ENCODE peak calls at places on chromosomes 1 and 21, in six cellular contexts. P is lung, G is iPS DF 19.7, N is posterior cingulate gyrus, T is M059J, J is AG09309. W is an unnamed sample.

GRCh38 chr1:68347415-68347814 is 102.3 kb downstream of the RPE65 start:
- DNase-seq in N (no peak), P (peak), G (no peak), T (no peak), J (no peak), W (no peak)

GRCh38 chr1:52571783-52572182 is 18.9 kb upstream of the TUT4 start:
- DNase-seq in G (no peak), N (no peak), T (peak), P (peak), J (no peak), W (no peak)

GRCh38 chr1:79497193-79497773 is 490.8 kb upstream of the ADGRL4 start:
- DNase-seq in N (no peak), J (no peak), G (no peak), P (no peak), T (peak), W (no peak)

GRCh38 chr1:44250113-44250781 is 37.0 kb downstream of the DMAP1 start:
- DNase-seq in T (no peak), N (peak), G (no peak), P (no peak), J (no peak), W (no peak)

GRCh38 chr1:47679301-47679751 is 241.5 kb downstream of the FOXD2 start:
- DNase-seq in J (no peak), P (peak), N (no peak), T (peak), G (no peak), W (no peak)

GRCh38 chr1:162055062-162055461 is 14.4 kb upstream of the NOS1AP start:
- DNase-seq in G (no peak), P (no peak), J (no peak), T (peak), N (no peak), W (no peak)

GRCh38 chr21:41641821-41642368 is 125.0 kb downstream of the RIPK4 start:
- DNase-seq in G (no peak), N (peak), J (peak), P (no peak), T (peak), W (peak)

GRCh38 chr1:202938287-202938925 is 11.4 kb upstream of the KLHL12 start:
- DNase-seq in J (no peak), G (no peak), P (no peak), N (no peak), T (no peak), W (no peak)

GRCh38 chr1:42639116-42639515 is 19.1 kb upstream of the PPIH start:
- DNase-seq in G (no peak), N (no peak), J (no peak), T (no peak), P (no peak), W (no peak)

GRCh38 chr1:54538538-54538937 is 9.5 kb upstream of the ACOT11 start:
- DNase-seq in J (no peak), P (no peak), N (no peak), T (no peak), G (no peak), W (no peak)

GRCh38 chr1:99955375-99955774 is 14.4 kb upstream of the SLC35A3 start:
- DNase-seq in N (no peak), P (no peak), G (no peak), J (no peak), T (no peak), W (no peak)

GRCh38 chr1:114369930-114370329 is 141.1 kb downstream of the TRIM33 start:
- DNase-seq in J (no peak), N (no peak), G (no peak), T (no peak), P (no peak), W (no peak)

GRCh38 chr21:35911412-35912191 is 148.7 kb downstream of the SETD4 start:
- DNase-seq in N (no peak), P (no peak), J (no peak), G (no peak), T (no peak), W (no peak)

GRCh38 chr1:185337221-185337620 is 20.2 kb upstream of the IVNS1ABP start:
- DNase-seq in P (no peak), T (peak), N (no peak), G (no peak), J (peak), W (no peak)

GRCh38 chr1:90074137-90074536 is 79.2 kb downstream of the ZNF326 start:
- DNase-seq in P (no peak), N (no peak), G (no peak), T (no peak), J (no peak), W (no peak)

GRCh38 chr21:42523211-42523610 is 9.6 kb downstream of the SLC37A1 start:
- DNase-seq in J (no peak), T (no peak), P (no peak), N (no peak), G (no peak), W (no peak)

GRCh38 chr1:236516929-236517704 is 6.7 kb upstream of the LGALS8 start:
- DNase-seq in N (no peak), G (no peak), P (no peak), J (peak), T (peak), W (no peak)

GRCh38 chr21:45383111-45383614 is 21.8 kb upstream of the COL18A1 start:
- DNase-seq in T (no peak), J (no peak), P (no peak), G (no peak), N (peak), W (no peak)

GRCh38 chr1:205933672-205934618 is 9.3 kb downstream of the SLC26A9 start:
- DNase-seq in P (peak), T (peak), N (no peak), G (peak), J (no peak), W (no peak)

GRCh38 chr1:248853023-248853422 is 5.9 kb downstream of the ZNF692 start:
- DNase-seq in N (peak), P (no peak), J (no peak), T (no peak), G (no peak), W (no peak)

GRCh38 chr1:29708818-29709710 is 472.7 kb downstream of the PTPRU start:
- DNase-seq in G (no peak), N (no peak), J (no peak), P (no peak), T (peak), W (no peak)

GRCh38 chr1:154707901-154708514 is 100.0 kb upstream of the ADAR start:
- DNase-seq in T (no peak), N (no peak), J (no peak), G (no peak), P (no peak), W (no peak)

GRCh38 chr1:230917284-230918135 is 49.2 kb upstream of the C1orf198 start:
- DNase-seq in T (peak), G (peak), J (no peak), N (peak), P (peak), W (peak)

GRCh38 chr1:36947384-36947783 is 86.9 kb downstream of the GRIK3 start:
- DNase-seq in N (no peak), P (no peak), T (no peak), G (no peak), J (no peak), W (no peak)

GRCh38 chr1:214039394-214040018 is 51.7 kb downstream of the PROX1 start:
- DNase-seq in P (no peak), G (no peak), N (no peak), J (no peak), T (no peak), W (no peak)